ENCODE peak calls at places on chromosomes 5 and 9, in eight cellular contexts. O, L, E, A, U, F, P and H are unnamed samples.

GRCh38 chr5:129767927-129768380 is 20.1 kb downstream of the MINAR2 start:
- DNase-seq in L (peak; percentile 25), F (peak; percentile 78), A (peak; percentile 83), E (peak; percentile 87), P (peak; percentile 92), O (peak; percentile 32), U (peak; percentile 55), H (peak; percentile 83)

GRCh38 chr9:97980918-97981827 is 2.0 kb upstream of the ANP32B start:
- DNase-seq in O (no peak), P (no peak), F (no peak), U (no peak), L (no peak), E (no peak), A (peak; percentile 72), H (peak; percentile 19)

GRCh38 chr5:32501623-32502022 is 57.1 kb upstream of the ZFR start:
- DNase-seq in F (no peak), L (no peak), U (no peak), O (no peak), P (no peak), E (no peak), A (no peak), H (no peak)

GRCh38 chr9:132069046-132069898 is 10.4 kb downstream of the MED27 start:
- DNase-seq in L (no peak), U (no peak), E (no peak), A (no peak), P (no peak), F (no peak), O (no peak), H (no peak)

GRCh38 chr5:82068723-82069122 is 96.9 kb downstream of the ATG10 start:
- DNase-seq in O (no peak), P (no peak), F (no peak), A (no peak), E (no peak), L (no peak), U (no peak), H (no peak)

GRCh38 chr5:134000696-134001453 is 3.9 kb downstream of the VDAC1 start:
- DNase-seq in F (no peak), P (no peak), L (no peak), E (no peak), U (no peak), A (peak; percentile 85), O (no peak), H (no peak)

GRCh38 chr9:14031761-14032279 is 282.1 kb downstream of the NFIB start:
- DNase-seq in U (no peak), F (no peak), O (no peak), E (peak; percentile 28), A (no peak), L (no peak), P (no peak), H (no peak)

GRCh38 chr5:172123269-172123692 is 64.7 kb downstream of the STK10 start:
- DNase-seq in E (no peak), O (no peak), L (no peak), F (peak; percentile 30), A (peak; percentile 55), P (no peak), U (no peak), H (no peak)

GRCh38 chr5:142697356-142697807 is 11.5 kb upstream of the FGF1 start:
- DNase-seq in F (no peak), A (no peak), O (no peak), U (no peak), L (no peak), P (no peak), E (no peak), H (peak; percentile 21)

GRCh38 chr5:171882118-171882517 is 96.5 kb downstream of the SMIM23 start:
- DNase-seq in L (no peak), E (no peak), P (no peak), A (no peak), O (no peak), U (no peak), F (no peak), H (no peak)

GRCh38 chr5:141889282-141889871 is 11.2 kb upstream of the PCDH1 start:
- DNase-seq in L (no peak), E (peak; percentile 48), U (no peak), F (no peak), P (no peak), O (no peak), A (no peak), H (peak; percentile 20)

GRCh38 chr5:148583421-148583965 is 70.8 kb downstream of the HTR4 start:
- DNase-seq in O (no peak), A (no peak), E (no peak), U (no peak), P (no peak), L (no peak), F (no peak), H (no peak)

GRCh38 chr5:39203951-39204350 is 15.4 kb downstream of the FYB1 start:
- DNase-seq in U (no peak), A (no peak), E (no peak), P (no peak), O (no peak), F (no peak), L (no peak), H (no peak)

GRCh38 chr5:112146323-112146848 is 272.7 kb downstream of the EPB41L4A start:
- DNase-seq in O (peak; percentile 74), L (no peak), P (no peak), E (no peak), F (no peak), A (no peak), U (no peak), H (no peak)

GRCh38 chr9:121952611-121953010 is 140.5 kb downstream of the TTLL11 start:
- DNase-seq in F (no peak), L (no peak), E (no peak), O (no peak), A (no peak), U (no peak), P (no peak), H (no peak)

GRCh38 chr5:36535837-36536236 is 70.6 kb upstream of the SLC1A3 start:
- DNase-seq in F (no peak), P (no peak), L (no peak), E (no peak), A (no peak), O (no peak), U (no peak), H (no peak)

GRCh38 chr9:19782005-19782404 is 6.8 kb downstream of the SLC24A2 start:
- DNase-seq in L (no peak), P (no peak), U (no peak), E (peak; percentile 6), F (no peak), A (no peak), O (no peak), H (peak; percentile 64)

GRCh38 chr5:62600560-62601252 is 22.1 kb downstream of the LRRC70 start:
- DNase-seq in P (no peak), E (peak; percentile 53), L (no peak), F (no peak), U (no peak), O (no peak), A (peak; percentile 35), H (no peak)

DNA sequence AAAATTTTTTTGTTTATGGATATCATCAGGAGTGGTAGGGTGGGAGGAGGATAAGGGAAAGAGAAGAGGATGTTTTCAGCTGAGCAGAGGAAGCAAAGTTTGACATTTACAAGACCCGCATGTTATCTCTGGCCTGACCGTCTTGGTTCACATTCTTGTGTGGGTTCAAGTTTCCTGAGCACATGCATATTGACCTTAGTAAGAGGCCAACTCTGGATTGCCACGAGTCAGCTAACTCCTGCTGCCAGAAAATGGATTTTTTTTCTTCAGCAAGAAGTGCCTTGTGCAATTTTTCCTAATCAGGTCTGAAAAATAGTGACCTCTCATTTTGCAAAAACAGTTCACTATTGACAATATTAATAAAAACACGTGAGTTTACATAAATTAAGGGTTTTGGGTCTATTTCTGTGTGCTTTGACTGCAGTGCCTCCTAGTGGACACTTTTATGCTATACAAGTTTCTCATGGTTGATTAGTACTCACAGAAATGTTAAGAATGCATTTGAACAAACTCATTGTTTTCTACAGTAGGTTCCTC is 27.1 kb upstream of the BASP1 start:
- DNase-seq in O (no peak), A (peak; percentile 23), F (peak; percentile 43), E (peak; percentile 95), L (no peak), U (peak; percentile 33), P (peak; percentile 46), H (peak; percentile 73)
- TF ChIP-seq MAX in O (no peak), A (no peak), F (no peak), E (peak; percentile 31), L (no peak), U (peak; percentile 49), P (no peak), H (peak; percentile 39)

DNA sequence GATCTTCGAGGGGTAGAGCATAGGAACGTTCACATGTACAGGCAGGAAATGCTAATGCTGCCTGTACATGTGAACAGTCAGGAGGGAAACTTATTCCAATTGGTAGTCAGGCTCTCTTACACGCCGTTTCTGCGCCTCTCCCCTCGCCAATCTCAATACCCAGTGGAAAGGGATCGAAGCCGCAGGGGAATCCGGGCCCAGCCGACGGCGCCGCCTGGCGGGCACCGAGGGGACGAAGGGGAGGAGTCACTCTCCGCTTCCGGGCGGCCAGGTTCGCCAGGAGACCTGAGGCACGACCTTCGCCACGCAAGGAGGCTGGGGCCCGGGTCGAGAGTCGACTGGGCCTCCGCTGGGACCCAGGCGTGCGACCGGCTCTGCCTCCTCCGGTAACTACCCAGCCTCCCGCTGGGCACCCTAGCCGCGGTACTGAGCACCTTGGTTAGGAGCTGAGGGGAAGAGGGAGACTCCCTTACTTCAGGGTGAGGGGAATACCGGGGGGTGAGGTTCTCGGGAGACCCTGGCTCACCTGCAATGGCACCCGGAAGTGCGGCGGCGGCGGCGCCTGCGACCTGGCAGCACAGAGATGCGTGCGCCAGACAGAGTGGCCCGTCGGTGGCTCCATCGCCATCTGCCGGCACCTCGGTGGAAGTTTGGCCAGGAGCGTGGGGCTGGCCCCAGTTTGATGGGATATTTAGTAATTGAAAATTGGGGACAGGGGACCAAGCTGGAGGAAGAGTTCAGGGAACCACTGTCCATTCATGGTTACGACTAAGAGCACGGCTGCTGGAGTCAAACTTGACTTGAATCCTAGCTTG is at the start of gene PIGO:
- DNase-seq in E (peak; percentile 78), P (peak; percentile 81), F (peak; percentile 81), L (peak; percentile 74), U (peak; percentile 89), A (peak; percentile 83), O (no peak), H (peak; percentile 98)
- TF ChIP-seq POLR2A in E (peak; percentile 46), P (no peak), F (peak; percentile 90), L (peak; percentile 94), U (peak; percentile 71), A (peak; percentile 95), O (peak; percentile 98), H (peak; percentile 82)

DNA sequence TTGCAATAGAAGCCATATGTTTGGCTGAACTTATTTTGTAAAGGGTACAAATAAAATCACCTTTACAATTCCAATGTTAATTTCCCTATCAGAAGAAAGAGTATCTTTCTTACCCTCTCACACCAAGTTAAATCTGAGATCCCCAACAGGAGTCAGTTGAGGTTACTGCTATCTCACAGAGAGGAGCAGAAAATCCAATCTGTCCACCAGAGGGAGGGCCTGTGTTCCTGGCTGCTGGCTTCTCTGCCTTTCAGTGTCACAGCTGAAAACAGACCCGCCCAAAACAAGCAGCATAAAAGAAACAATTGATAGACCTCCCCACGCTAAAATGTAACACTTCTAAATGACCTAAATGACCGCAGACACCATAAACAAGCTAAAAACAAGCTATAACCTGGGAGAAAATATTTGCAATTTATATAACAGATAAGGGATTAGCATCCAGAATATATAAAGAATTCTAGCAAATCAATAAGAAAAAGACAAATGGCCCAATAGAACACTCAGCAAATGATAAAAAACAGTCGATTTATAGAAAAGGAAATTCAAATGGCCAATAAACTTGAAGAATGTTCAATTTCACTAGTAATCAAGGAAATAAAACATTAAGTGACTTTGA is 24.5 kb upstream of the MVB12B start:
- DNase-seq in U (peak; percentile 75), A (peak; percentile 69), P (peak; percentile 65), O (no peak), E (peak; percentile 68), L (peak; percentile 31), F (peak; percentile 61), H (peak; percentile 73)
- TF ChIP-seq MAX in U (no peak), A (no peak), P (no peak), O (no peak), E (no peak), L (no peak), F (no peak), H (peak; percentile 29)

GRCh38 chr5:151772868-151773561 is 1.3 kb downstream of the G3BP1 start:
- DNase-seq in O (no peak), F (no peak), E (no peak), U (no peak), L (no peak), P (no peak), A (no peak), H (no peak)
- TF ChIP-seq POLR2A in O (no peak), F (no peak), E (peak; percentile 38), U (no peak), L (peak; percentile 55), P (no peak), A (no peak), H (no peak)